ENCODE peak calls at places on chromosomes 7 and 10, in eight cellular contexts. T is PC-9, R is right lobe of liver, C is mammary epithelial cell, J is cardiac muscle cell, D is gastrocnemius medialis, I is neural progenitor cell, G is heart right ventricle. A is an unnamed sample.

GRCh38 chr10:120689766-120690539 is 161.2 kb upstream of the WDR11 start:
- DNase-seq in T (no peak), R (no peak), C (no peak), J (no peak), D (no peak), I (no peak), G (no peak), A (no peak)

GRCh38 chr7:74403521-74404387 is 50.0 kb upstream of the GTF2IRD1 start:
- DNase-seq in T (no peak), R (no peak), C (no peak), J (no peak), D (no peak), I (no peak), G (no peak), A (no peak)

GRCh38 chr7:25965405-25966123 is 186.4 kb upstream of the NFE2L3 start:
- DNase-seq in T (peak; percentile 52), R (no peak), C (no peak), J (no peak), D (no peak), I (no peak), G (no peak), A (no peak)

GRCh38 chr10:33801705-33802104 is 467.2 kb upstream of the NRP1 start:
- DNase-seq in T (peak; percentile 80), R (no peak), C (peak; percentile 58), J (no peak), D (peak; percentile 56), I (no peak), G (no peak), A (no peak)

GRCh38 chr7:148726385-148726784 is 27.7 kb downstream of the CUL1 start:
- DNase-seq in T (no peak), R (no peak), C (no peak), J (no peak), D (no peak), I (no peak), G (no peak), A (no peak)

GRCh38 chr10:32692174-32692573 is 246.2 kb downstream of the CCDC7 start:
- DNase-seq in T (peak; percentile 70), R (no peak), C (peak; percentile 98), J (no peak), D (no peak), I (peak; percentile 2), G (no peak), A (peak; percentile 81)

GRCh38 chr7:116706668-116707126 is 34.7 kb downstream of the MET start:
- DNase-seq in T (peak; percentile 80), R (no peak), C (peak; percentile 74), J (no peak), D (peak; percentile 24), I (no peak), G (no peak), A (peak; percentile 34)

GRCh38 chr7:98617051-98617959 is at the start of gene NPTX2:
- DNase-seq in T (no peak), R (no peak), C (peak; percentile 6), J (peak; percentile 58), D (no peak), I (peak; percentile 92), G (peak; percentile 23), A (peak; percentile 69)

GRCh38 chr10:31864834-31865518 is 63.7 kb downstream of the ARHGAP12 start:
- DNase-seq in T (no peak), R (no peak), C (no peak), J (no peak), D (no peak), I (peak; percentile 19), G (no peak), A (no peak)

GRCh38 chr10:49598164-49598856 is 11.8 kb upstream of the SLC18A3 start:
- DNase-seq in T (no peak), R (no peak), C (no peak), J (no peak), D (no peak), I (no peak), G (no peak), A (no peak)

GRCh38 chr7:133797818-133798485 is 329.2 kb upstream of the LRGUK start:
- DNase-seq in T (no peak), R (no peak), C (peak; percentile 11), J (no peak), D (no peak), I (no peak), G (no peak), A (no peak)

GRCh38 chr10:75042292-75042974 is 69.0 kb upstream of the SAMD8 start:
- DNase-seq in T (no peak), R (peak; percentile 13), C (peak; percentile 68), J (peak; percentile 17), D (peak; percentile 47), I (no peak), G (no peak), A (no peak)

GRCh38 chr10:62025901-62026879 is 124.7 kb downstream of the ARID5B start:
- DNase-seq in T (peak; percentile 66), R (no peak), C (peak; percentile 82), J (no peak), D (no peak), I (no peak), G (no peak), A (no peak)

GRCh38 chr7:8638076-8638475 is 204.7 kb downstream of the NXPH1 start:
- DNase-seq in T (no peak), R (no peak), C (no peak), J (no peak), D (no peak), I (no peak), G (peak; percentile 16), A (peak; percentile 76)

GRCh38 chr7:22156205-22156604 is 200.7 kb downstream of the RAPGEF5 start:
- DNase-seq in T (peak; percentile 58), R (no peak), C (peak; percentile 83), J (no peak), D (no peak), I (no peak), G (no peak), A (no peak)

GRCh38 chr10:102620138-102620591 is 24.1 kb upstream of the TRIM8 start:
- DNase-seq in T (no peak), R (no peak), C (no peak), J (no peak), D (no peak), I (no peak), G (peak; percentile 79), A (no peak)

GRCh38 chr7:140003913-140004382 is 58.8 kb downstream of the PARP12 start:
- DNase-seq in T (no peak), R (no peak), C (peak; percentile 49), J (peak; percentile 71), D (no peak), I (peak; percentile 81), G (no peak), A (peak; percentile 65)

GRCh38 chr7:98927125-98927524 is 48.8 kb downstream of the TRRAP start:
- DNase-seq in T (no peak), R (no peak), C (no peak), J (no peak), D (no peak), I (no peak), G (no peak), A (no peak)

GRCh38 chr7:90988523-90988922 is 275.7 kb upstream of the FZD1 start:
- DNase-seq in T (no peak), R (no peak), C (no peak), J (no peak), D (no peak), I (no peak), G (peak; percentile 19), A (no peak)

GRCh38 chr7:93013471-93014061 is 104.2 kb downstream of the SAMD9 start:
- DNase-seq in T (no peak), R (no peak), C (no peak), J (peak; percentile 8), D (no peak), I (no peak), G (no peak), A (no peak)

GRCh38 chr7:50210706-50211115 is 93.8 kb upstream of the IKZF1 start:
- DNase-seq in T (no peak), R (no peak), C (no peak), J (no peak), D (no peak), I (no peak), G (no peak), A (no peak)

GRCh38 chr7:50212666-50213621 is 91.6 kb upstream of the IKZF1 start:
- DNase-seq in T (no peak), R (no peak), C (no peak), J (no peak), D (no peak), I (no peak), G (no peak), A (no peak)

GRCh38 chr7:50212016-50212325 is 92.5 kb upstream of the IKZF1 start:
- DNase-seq in T (no peak), R (no peak), C (no peak), J (no peak), D (no peak), I (no peak), G (no peak), A (no peak)

GRCh38 chr7:50209461-50210161 is 94.9 kb upstream of the IKZF1 start:
- DNase-seq in T (no peak), R (no peak), C (no peak), J (no peak), D (no peak), I (no peak), G (no peak), A (no peak)

GRCh38 chr7:50211306-50212015 is 93.1 kb upstream of the IKZF1 start:
- DNase-seq in T (no peak), R (no peak), C (no peak), J (no peak), D (no peak), I (no peak), G (no peak), A (no peak)
- H3K9me3 ChIP-seq in T (no peaks in the 10 kb centered on the region), R (no peaks in the 10 kb centered on the region), C (no peaks in the 10 kb centered on the region), J (no peaks in the 10 kb centered on the region), D (no peaks in the 10 kb centered on the region), I (no peaks in the 10 kb centered on the region), G (no peaks in the 10 kb centered on the region), A (no peaks in the 10 kb centered on the region)

GRCh38 chr7:102068846-102069245 is 217.8 kb upstream of the SH2B2 start:
- DNase-seq in T (no peak), R (peak; percentile 29), C (no peak), J (no peak), D (no peak), I (no peak), G (no peak), A (no peak)
- H3K36me3 ChIP-seq in T (no peaks in the 10 kb centered on the region), R (no peaks in the 10 kb centered on the region), C (no peaks in the 10 kb centered on the region), J (peaks cover 2% of the 10 kb centered on the region), D (no peaks in the 10 kb centered on the region), I (peaks cover 5% of the 10 kb centered on the region), G (peaks cover 24% of the 10 kb centered on the region), A (peaks cover 12% of the 10 kb centered on the region)

GRCh38 chr7:48617988-48618387 is 306.4 kb upstream of the CDC14C start:
- DNase-seq in T (no peak), R (no peak), C (no peak), J (no peak), D (no peak), I (no peak), G (no peak), A (no peak)

GRCh38 chr7:48611993-48612392 is 312.4 kb upstream of the CDC14C start:
- DNase-seq in T (no peak), R (no peak), C (peak; percentile 74), J (no peak), D (no peak), I (no peak), G (no peak), A (no peak)

GRCh38 chr7:48617508-48617907 is 306.8 kb upstream of the CDC14C start:
- DNase-seq in T (no peak), R (no peak), C (no peak), J (no peak), D (no peak), I (no peak), G (no peak), A (no peak)
- H3K9me3 ChIP-seq in T (no peaks in the 10 kb centered on the region), R (no peaks in the 10 kb centered on the region), C (no peaks in the 10 kb centered on the region), J (no peaks in the 10 kb centered on the region), D (no peaks in the 10 kb centered on the region), I (no peaks in the 10 kb centered on the region), G (no peaks in the 10 kb centered on the region), A (no peaks in the 10 kb centered on the region)

GRCh38 chr10:35027567-35027966 is 62.6 kb downstream of the CUL2 start:
- DNase-seq in T (no peak), R (no peak), C (no peak), J (peak; percentile 4), D (no peak), I (no peak), G (no peak), A (peak; percentile 62)

GRCh38 chr10:35025916-35026315 is 64.2 kb downstream of the CUL2 start:
- DNase-seq in T (no peak), R (no peak), C (peak; percentile 72), J (no peak), D (no peak), I (no peak), G (no peak), A (no peak)
- H3K36me3 ChIP-seq in T (no peaks in the 10 kb centered on the region), R (peaks cover 57% of the 10 kb centered on the region), C (peaks cover 18% of the 10 kb centered on the region), J (peaks cover 59% of the 10 kb centered on the region), D (peaks cover 1% of the 10 kb centered on the region), I (peaks cover 4% of the 10 kb centered on the region), G (peaks cover 94% of the 10 kb centered on the region), A (peaks cover 23% of the 10 kb centered on the region)

A was measured in HAP-1.